ENCODE peak calls at places on chromosome 12, in four cellular contexts. E, F, R and H are unnamed samples.
A peak's percentile ranks its signal among the peaks of the same experiment; 100 is the strongest.

GRCh38 chr12:50024804-50025186 is 499 bp downstream of the RACGAP1 start:
- DNase-seq in E (no peak), R (no peak), F (no peak), H (no peak)

GRCh38 chr12:80195143-80195726 is 95.9 kb downstream of the OTOGL start:
- DNase-seq in E (peak; percentile 23), R (no peak), F (no peak), H (peak; percentile 32)

GRCh38 chr12:50057000-50057841 is at the start of gene ASIC1:
- DNase-seq in E (no peak), R (peak; percentile 66), F (no peak), H (peak; percentile 67)

GRCh38 chr12:5621329-5621728 is 189.4 kb downstream of the NTF3 start:
- DNase-seq in F (no peak), E (no peak), R (no peak), H (no peak)

GRCh38 chr12:25829192-25829591 is 129.3 kb upstream of the RASSF8 start:
- DNase-seq in E (no peak), R (peak; percentile 66), F (no peak), H (no peak)

GRCh38 chr12:101666017-101666728 is 31.3 kb upstream of the CHPT1 start:
- DNase-seq in E (no peak), F (no peak), R (no peak), H (no peak)

GRCh38 chr12:58479403-58479802 is 440.9 kb downstream of the LRIG3 start:
- DNase-seq in E (no peak), R (no peak), F (no peak), H (no peak)

GRCh38 chr12:11991604-11992003 is 79.1 kb upstream of the BCL2L14 start:
- DNase-seq in E (no peak), R (no peak), F (no peak), H (no peak)

GRCh38 chr12:13851828-13852227 is 129.6 kb downstream of the GRIN2B start:
- DNase-seq in R (no peak), F (no peak), E (peak; percentile 8), H (peak; percentile 75)